ENCODE peak calls at places on chromosomes 7 and 10, in eight cellular contexts. K is heart right ventricle, H is HCT116, V is cardiac muscle cell, G is HepG2, S is ovary, O is lower lobe of right lung, L is prostate gland. N is an unnamed sample.

GRCh38 chr7:44306608-44307007 is 18.8 kb downstream of the CAMK2B start:
- DNase-seq in K (no peak), H (no peak), V (no peak), G (no peak), S (peak; percentile 9), O (no peak), L (no peak), N (no peak)

GRCh38 chr10:48246501-48246900 is 28.0 kb downstream of the FRMPD2 start:
- DNase-seq in K (no peak), H (no peak), V (no peak), G (no peak), S (no peak), O (no peak), L (no peak), N (no peak)

GRCh38 chr7:2203551-2204300 is 29.0 kb downstream of the MAD1L1 start:
- DNase-seq in K (no peak), H (no peak), V (peak; percentile 61), G (no peak), S (peak; percentile 83), O (no peak), L (no peak), N (no peak)

GRCh38 chr7:21358640-21359039 is 69.2 kb upstream of the SP4 start:
- DNase-seq in K (no peak), H (no peak), V (no peak), G (no peak), S (no peak), O (no peak), L (no peak), N (no peak)

GRCh38 chr7:142383826-142384507 is 126.1 kb upstream of the PRSS58 start:
- DNase-seq in K (no peak), H (no peak), V (no peak), G (no peak), S (no peak), O (no peak), L (no peak), N (no peak)

GRCh38 chr10:97633921-97634320 is 621 bp upstream of the MORN4 start:
- DNase-seq in K (no peak), H (peak; percentile 19), V (peak; percentile 15), G (peak; percentile 7), S (no peak), O (no peak), L (no peak), N (no peak)

GRCh38 chr7:155489158-155489840 is 31.4 kb downstream of the EN2 start:
- DNase-seq in K (no peak), H (no peak), V (no peak), G (no peak), S (no peak), O (no peak), L (no peak), N (no peak)

GRCh38 chr7:4159761-4160554 is 522.1 kb upstream of the FOXK1 start:
- DNase-seq in K (no peak), H (no peak), V (no peak), G (no peak), S (no peak), O (no peak), L (no peak), N (no peak)

GRCh38 chr7:27302590-27302989 is 60.0 kb downstream of the EVX1 start:
- DNase-seq in K (no peak), H (no peak), V (no peak), G (no peak), S (no peak), O (no peak), L (no peak), N (no peak)

GRCh38 chr10:44044549-44044948 is 340.3 kb downstream of the CXCL12 start:
- DNase-seq in K (no peak), H (no peak), V (no peak), G (no peak), S (no peak), O (no peak), L (no peak), N (no peak)

GRCh38 chr7:27771111-27771510 is 31.1 kb downstream of the TAX1BP1 start:
- DNase-seq in K (no peak), H (peak; percentile 82), V (no peak), G (no peak), S (no peak), O (no peak), L (no peak), N (no peak)

GRCh38 chr10:35339946-35340345 is 3.6 kb downstream of the CCNY start:
- DNase-seq in K (no peak), H (no peak), V (no peak), G (no peak), S (no peak), O (no peak), L (no peak), N (no peak)

GRCh38 chr7:96548664-96549063 is 161.0 kb downstream of the SEM1 start:
- DNase-seq in K (no peak), H (no peak), V (no peak), G (peak; percentile 76), S (no peak), O (no peak), L (peak; percentile 11), N (peak; percentile 74)

GRCh38 chr7:108261560-108262255 is 131.5 kb upstream of the LAMB4 start:
- DNase-seq in K (no peak), H (no peak), V (no peak), G (no peak), S (no peak), O (no peak), L (no peak), N (no peak)

GRCh38 chr7:41915861-41916260 is 213.0 kb upstream of the INHBA start:
- DNase-seq in K (no peak), H (no peak), V (no peak), G (no peak), S (no peak), O (no peak), L (no peak), N (no peak)

GRCh38 chr10:114367676-114368391 is 36.5 kb downstream of the AFAP1L2 start:
- DNase-seq in K (no peak), H (no peak), V (no peak), G (no peak), S (no peak), O (no peak), L (peak; percentile 61), N (no peak)

GRCh38 chr10:44206127-44206818 is 178.6 kb downstream of the CXCL12 start:
- DNase-seq in K (no peak), H (no peak), V (peak; percentile 72), G (no peak), S (no peak), O (no peak), L (no peak), N (no peak)

GRCh38 chr7:158494643-158495042 is 93.0 kb downstream of the PTPRN2 start:
- DNase-seq in K (no peak), H (no peak), V (no peak), G (no peak), S (no peak), O (no peak), L (no peak), N (no peak)

GRCh38 chr7:42107484-42107883 is 129.5 kb downstream of the GLI3 start:
- DNase-seq in K (peak; percentile 23), H (no peak), V (peak; percentile 76), G (no peak), S (no peak), O (no peak), L (no peak), N (no peak)

GRCh38 chr10:77513220-77513619 is 124.4 kb downstream of the KCNMA1 start:
- DNase-seq in K (no peak), H (no peak), V (no peak), G (no peak), S (no peak), O (no peak), L (no peak), N (no peak)

GRCh38 chr7:2876031-2876862 is 32.1 kb upstream of the GNA12 start:
- DNase-seq in K (no peak), H (no peak), V (peak; percentile 38), G (no peak), S (no peak), O (no peak), L (no peak), N (no peak)

GRCh38 chr10:84267503-84268126 is 22.8 kb downstream of the RGR start:
- DNase-seq in K (no peak), H (peak; percentile 60), V (peak; percentile 51), G (peak; percentile 13), S (no peak), O (peak; percentile 67), L (no peak), N (no peak)

GRCh38 chr7:122884186-122884585 is 2.1 kb downstream of the CADPS2 start:
- DNase-seq in K (no peak), H (no peak), V (no peak), G (no peak), S (no peak), O (no peak), L (peak; percentile 14), N (no peak)

GRCh38 chr10:43199088-43199683 is 60.9 kb downstream of the CSGALNACT2 start:
- DNase-seq in K (peak; percentile 1), H (no peak), V (no peak), G (no peak), S (peak; percentile 6), O (peak; percentile 24), L (no peak), N (no peak)

GRCh38 chr7:103075337-103075918 is 488 bp downstream of the ARMC10 start:
- DNase-seq in K (peak; percentile 41), H (no peak), V (peak; percentile 54), G (peak; percentile 50), S (peak; percentile 75), O (peak; percentile 70), L (peak; percentile 39), N (no peak)

DNA sequence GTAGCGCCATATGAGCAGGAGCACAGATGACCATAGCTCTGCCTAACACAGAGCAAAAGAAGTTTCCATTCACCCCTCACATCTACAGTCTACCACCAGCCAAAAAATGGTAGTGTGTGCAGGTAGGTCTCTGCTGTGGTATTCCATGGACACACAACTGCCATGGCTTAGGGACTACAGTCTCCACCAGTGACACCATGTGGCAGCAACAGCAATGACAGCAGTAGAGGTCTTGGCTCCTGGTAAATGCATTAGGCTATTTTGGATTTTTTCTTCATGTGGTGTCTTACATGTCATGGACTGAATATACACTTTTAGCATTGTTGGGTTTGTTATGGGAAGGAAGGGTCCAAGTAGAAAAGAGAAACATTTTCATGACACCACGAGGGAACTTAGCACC is 70.1 kb upstream of the CABCOCO1 start:
- DNase-seq in K (no peak), H (peak; percentile 33), V (peak; percentile 20), G (peak; percentile 27), S (no peak), O (no peak), L (no peak), N (no peak)
- TF ChIP-seq CTCF in K (no peak), H (peak; percentile 74), V (peak; percentile 35), G (peak; percentile 55), S (no peak), O (peak; percentile 27), L (no peak), N (peak; percentile 54)

GRCh38 chr7:130874071-130874915 is 140.3 kb upstream of the KLF14 start:
- DNase-seq in K (no peak), H (no peak), V (no peak), G (no peak), S (no peak), O (no peak), L (no peak), N (no peak)
- H3K4me1 ChIP-seq in K (peaks cover 13% of the 10 kb centered on the region), H (peaks cover 61% of the 10 kb centered on the region), V (no peaks in the 10 kb centered on the region), G (peaks cover 19% of the 10 kb centered on the region), S (peaks cover 16% of the 10 kb centered on the region), O (peaks cover 18% of the 10 kb centered on the region), L (no peaks in the 10 kb centered on the region), N (peaks cover 80% of the 10 kb centered on the region)

GRCh38 chr7:84822941-84823510 is 363.8 kb downstream of the SEMA3D start:
- DNase-seq in K (no peak), H (no peak), V (no peak), G (no peak), S (no peak), O (no peak), L (no peak), N (no peak)
- H3K36me3 ChIP-seq in K (no peaks in the 10 kb centered on the region), H (no peaks in the 10 kb centered on the region), V (no peaks in the 10 kb centered on the region), G (no peaks in the 10 kb centered on the region), S (no peaks in the 10 kb centered on the region), O (no peaks in the 10 kb centered on the region), L (no peaks in the 10 kb centered on the region), N (no peaks in the 10 kb centered on the region)

GRCh38 chr10:53453196-53453595 is 680.6 kb upstream of the MBL2 start:
- DNase-seq in K (no peak), H (no peak), V (no peak), G (peak; percentile 5), S (no peak), O (no peak), L (no peak), N (no peak)
- TF ChIP-seq CTCF in K (no peak), H (no peak), V (no peak), G (no peak), S (no peak), O (no peak), L (no peak), N (no peak)

N was measured in Panc1.